ENCODE peak calls at places on chromosomes 4 and X, in ten cellular contexts. J, Y, X, I, S, A, B, O, H and N are unnamed samples.

GRCh38 chr4:55068522-55068921 is 56.9 kb downstream of the KDR start:
- DNase-seq in J (no peak), Y (no peak), X (no peak), I (no peak), S (no peak), A (no peak), B (no peak), O (no peak), H (no peak), N (no peak)

GRCh38 chr4:661231-661630 is 12.8 kb downstream of the ATP5ME start:
- DNase-seq in J (no peak), Y (no peak), X (no peak), I (no peak), S (no peak), A (no peak), B (no peak), O (no peak), H (no peak), N (no peak)

GRCh38 chr4:98687876-98688275 is 29.5 kb upstream of the TSPAN5 start:
- DNase-seq in J (no peak), Y (no peak), X (no peak), I (no peak), S (no peak), A (no peak), B (no peak), O (peak; percentile 35), H (no peak), N (peak; percentile 20)

GRCh38 chrX:148500428-148501120 is at the start of gene AFF2:
- DNase-seq in J (no peak), Y (peak; percentile 29), X (peak; percentile 19), I (peak; percentile 0), S (no peak), A (peak; percentile 14), B (peak; percentile 42), O (peak; percentile 8), H (peak; percentile 61), N (peak; percentile 9)

GRCh38 chr4:88136249-88136648 is 22.2 kb downstream of the ABCG2 start:
- DNase-seq in J (no peak), Y (no peak), X (no peak), I (no peak), S (no peak), A (no peak), B (no peak), O (no peak), H (no peak), N (no peak)

GRCh38 chr4:10023050-10023419 is 1.7 kb upstream of the SLC2A9 start:
- DNase-seq in J (no peak), Y (no peak), X (no peak), I (no peak), S (no peak), A (no peak), B (no peak), O (no peak), H (no peak), N (no peak)

GRCh38 chr4:74623041-74623440 is 171.3 kb downstream of the BTC start:
- DNase-seq in J (no peak), Y (no peak), X (no peak), I (peak; percentile 72), S (no peak), A (no peak), B (no peak), O (no peak), H (no peak), N (peak; percentile 84)

GRCh38 chr4:83961575-83961974 is 425.7 kb downstream of the GPAT3 start:
- DNase-seq in J (no peak), Y (no peak), X (no peak), I (peak; percentile 41), S (no peak), A (no peak), B (no peak), O (no peak), H (no peak), N (peak; percentile 33)

GRCh38 chrX:119755981-119756533 is 2.3 kb upstream of the SOWAHD start:
- DNase-seq in J (no peak), Y (no peak), X (no peak), I (no peak), S (no peak), A (no peak), B (no peak), O (no peak), H (no peak), N (no peak)

GRCh38 chr4:87304659-87305277 is 17.9 kb downstream of the HSD17B13 start:
- DNase-seq in J (no peak), Y (no peak), X (no peak), I (no peak), S (no peak), A (no peak), B (no peak), O (no peak), H (no peak), N (no peak)

GRCh38 chr4:53917719-53918118 is 146.7 kb downstream of the CHIC2 start:
- DNase-seq in J (no peak), Y (no peak), X (no peak), I (no peak), S (no peak), A (peak; percentile 34), B (no peak), O (no peak), H (no peak), N (no peak)

GRCh38 chr4:184882276-184882675 is 56.5 kb upstream of the ACSL1 start:
- DNase-seq in J (no peak), Y (no peak), X (no peak), I (no peak), S (no peak), A (no peak), B (no peak), O (no peak), H (no peak), N (no peak)

GRCh38 chrX:51891821-51892551 is 1.4 kb upstream of the MAGED1 start:
- DNase-seq in J (peak; percentile 10), Y (no peak), X (peak; percentile 34), I (no peak), S (no peak), A (peak; percentile 64), B (no peak), O (peak; percentile 83), H (no peak), N (peak; percentile 57)

GRCh38 chrX:10259716-10260115 is 102.9 kb downstream of the CLCN4 start:
- DNase-seq in J (no peak), Y (no peak), X (no peak), I (no peak), S (no peak), A (no peak), B (no peak), O (no peak), H (no peak), N (peak; percentile 45)

GRCh38 chrX:39814391-39814790 is 283.4 kb downstream of the BCOR start:
- DNase-seq in J (no peak), Y (no peak), X (no peak), I (peak; percentile 19), S (no peak), A (no peak), B (peak; percentile 40), O (no peak), H (no peak), N (peak; percentile 44)

GRCh38 chr4:137707626-137708025 is 175.3 kb upstream of the PCDH18 start:
- DNase-seq in J (no peak), Y (no peak), X (no peak), I (no peak), S (no peak), A (no peak), B (no peak), O (peak; percentile 72), H (no peak), N (peak; percentile 72)

GRCh38 chr4:100984901-100985300 is 362.4 kb downstream of the PPP3CA start:
- DNase-seq in J (no peak), Y (no peak), X (no peak), I (no peak), S (no peak), A (no peak), B (no peak), O (peak; percentile 43), H (no peak), N (peak; percentile 68)

GRCh38 chr4:13778367-13778766 is 150.8 kb upstream of the BOD1L1 start:
- DNase-seq in J (no peak), Y (no peak), X (no peak), I (no peak), S (no peak), A (no peak), B (no peak), O (no peak), H (no peak), N (no peak)

GRCh38 chr4:73001885-73002284 is 67.6 kb downstream of the COX18 start:
- DNase-seq in J (no peak), Y (no peak), X (no peak), I (no peak), S (no peak), A (no peak), B (no peak), O (no peak), H (no peak), N (no peak)